ENCODE peak calls at places on chromosomes 6 and 20, in six cellular contexts. M is AG09309, Z is tibial artery, R is uterus, V is HL-60, C is colonic mucosa. W is an unnamed sample.

GRCh38 chr6:154974485-154975149 is 20.5 kb upstream of the TIAM2 start:
- DNase-seq in M (no peak), Z (no peak), R (no peak), V (no peak), C (no peak), W (no peak)

GRCh38 chr20:59141818-59142581 is 21.6 kb upstream of the ZNF831 start:
- DNase-seq in M (no peak), Z (no peak), R (no peak), V (no peak), C (no peak), W (no peak)

GRCh38 chr20:19462491-19462890 is 250.0 kb downstream of the SLC24A3 start:
- DNase-seq in M (no peak), Z (no peak), R (no peak), V (no peak), C (no peak), W (no peak)

GRCh38 chr6:35025241-35026188 is 115.6 kb downstream of the TCP11 start:
- DNase-seq in M (no peak), Z (no peak), R (no peak), V (no peak), C (no peak), W (no peak)

GRCh38 chr20:48897298-48898044 is 24.0 kb upstream of the ARFGEF2 start:
- DNase-seq in M (peak), Z (no peak), R (no peak), V (no peak), C (no peak), W (no peak)

GRCh38 chr20:31579245-31579644 is 25.8 kb upstream of the ID1 start:
- DNase-seq in M (no peak), Z (no peak), R (no peak), V (no peak), C (no peak), W (no peak)

GRCh38 chr6:170049641-170050491 is 241.0 kb downstream of the DLL1 start:
- DNase-seq in M (peak), Z (peak), R (peak), V (peak), C (peak), W (no peak)

GRCh38 chr6:143205170-143205879 is 144.6 kb downstream of the AIG1 start:
- DNase-seq in M (no peak), Z (no peak), R (no peak), V (no peak), C (no peak), W (no peak)

GRCh38 chr20:26208296-26209091 is 511.8 kb upstream of the ZNF337 start:
- DNase-seq in M (no peak), Z (no peak), R (no peak), V (no peak), C (no peak), W (no peak)

GRCh38 chr6:98469146-98469545 is 365.2 kb upstream of the POU3F2 start:
- DNase-seq in M (no peak), Z (no peak), R (no peak), V (no peak), C (no peak), W (no peak)

GRCh38 chr6:5287205-5287965 is 26.1 kb downstream of the FARS2 start:
- DNase-seq in M (peak), Z (no peak), R (no peak), V (no peak), C (no peak), W (no peak)

GRCh38 chr20:38132156-38132909 is 32.7 kb downstream of the TGM2 start:
- DNase-seq in M (no peak), Z (no peak), R (no peak), V (no peak), C (no peak), W (no peak)

GRCh38 chr20:59377046-59377445 is 76.6 kb downstream of the EDN3 start:
- DNase-seq in M (no peak), Z (no peak), R (no peak), V (no peak), C (no peak), W (no peak)

GRCh38 chr6:136955123-136955522 is 33.0 kb downstream of the SLC35D3 start:
- DNase-seq in M (no peak), Z (no peak), R (no peak), V (no peak), C (no peak), W (no peak)

GRCh38 chr6:37173573-37174195 is 3.7 kb downstream of the PIM1 start:
- DNase-seq in M (no peak), Z (no peak), R (peak), V (no peak), C (no peak), W (no peak)

GRCh38 chr6:19812512-19813119 is 24.6 kb upstream of the ID4 start:
- DNase-seq in M (peak), Z (no peak), R (no peak), V (no peak), C (no peak), W (peak)

GRCh38 chr20:46694484-46694883 is 5.2 kb upstream of the TP53RK start:
- DNase-seq in M (no peak), Z (no peak), R (no peak), V (no peak), C (no peak), W (no peak)

GRCh38 chr20:19851863-19852262 is 93.8 kb downstream of the RIN2 start:
- DNase-seq in M (no peak), Z (no peak), R (no peak), V (no peak), C (peak), W (no peak)

GRCh38 chr6:118893095-118893881 is 664 bp upstream of the ASF1A start:
- DNase-seq in M (no peak), Z (peak), R (peak), V (peak), C (peak), W (no peak)

GRCh38 chr6:166540631-166541331 is 45.7 kb downstream of the RAMACL start:
- DNase-seq in M (no peak), Z (no peak), R (no peak), V (no peak), C (no peak), W (no peak)

GRCh38 chr6:167779993-167780655 is 46.6 kb upstream of the AFDN start:
- DNase-seq in M (no peak), Z (no peak), R (no peak), V (no peak), C (no peak), W (no peak)

GRCh38 chr20:63151554-63152321 is 64.2 kb downstream of the YTHDF1 start:
- DNase-seq in M (no peak), Z (no peak), R (no peak), V (no peak), C (no peak), W (no peak)

GRCh38 chr20:50562262-50562701 is 52.1 kb downstream of the PTPN1 start:
- DNase-seq in M (no peak), Z (no peak), R (no peak), V (no peak), C (no peak), W (no peak)

GRCh38 chr20:5670137-5670536 is 80.1 kb upstream of the SHLD1 start:
- DNase-seq in M (no peak), Z (no peak), R (no peak), V (no peak), C (no peak), W (no peak)

GRCh38 chr6:158910484-158911075 is 89.4 kb downstream of the RSPH3 start:
- DNase-seq in M (no peak), Z (no peak), R (no peak), V (no peak), C (no peak), W (peak)

GRCh38 chr20:53646550-53646949 is 52.9 kb upstream of the ZNF217 start:
- DNase-seq in M (no peak), Z (no peak), R (no peak), V (no peak), C (no peak), W (no peak)

GRCh38 chr20:5222919-5223634 is 93.7 kb downstream of the PROKR2 start:
- DNase-seq in M (peak), Z (no peak), R (no peak), V (peak), C (peak), W (peak)

GRCh38 chr20:57280221-57280620 is 13.8 kb upstream of the BMP7 start:
- DNase-seq in M (no peak), Z (no peak), R (no peak), V (no peak), C (no peak), W (no peak)

GRCh38 chr6:79711167-79711566 is 80.0 kb downstream of the SH3BGRL2 start:
- DNase-seq in M (no peak), Z (no peak), R (no peak), V (no peak), C (no peak), W (no peak)

GRCh38 chr6:165729307-165729936 is 66.4 kb upstream of the PDE10A start:
- DNase-seq in M (no peak), Z (no peak), R (peak), V (peak), C (peak), W (no peak)

GRCh38 chr6:122845464-122845863 is 56.4 kb downstream of the SMPDL3A start:
- DNase-seq in M (no peak), Z (no peak), R (no peak), V (no peak), C (no peak), W (no peak)

GRCh38 chr6:122838060-122838780 is 49.2 kb downstream of the SMPDL3A start:
- DNase-seq in M (no peak), Z (no peak), R (no peak), V (no peak), C (no peak), W (no peak)

GRCh38 chr6:122839906-122840305 is 50.8 kb downstream of the SMPDL3A start:
- DNase-seq in M (no peak), Z (no peak), R (no peak), V (no peak), C (no peak), W (no peak)

DNA sequence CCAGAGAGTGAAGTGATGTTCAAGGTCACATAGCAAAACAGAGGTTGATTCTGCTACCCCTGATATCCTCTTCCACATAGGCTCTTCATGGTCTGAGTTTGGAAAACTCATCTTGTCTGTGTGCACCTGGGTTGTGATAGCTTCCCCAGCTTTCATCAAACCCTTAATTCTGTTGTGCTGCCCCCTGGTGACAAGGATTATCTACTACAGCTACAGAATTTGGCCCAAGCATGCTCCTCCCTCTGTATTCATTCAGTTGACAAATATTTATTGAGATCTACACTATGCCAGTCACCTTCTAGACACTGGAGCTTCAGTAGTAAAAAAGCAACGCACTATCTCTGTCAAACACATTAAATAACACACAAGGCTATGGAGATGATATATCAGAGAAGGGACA is 50.4 kb downstream of the SMPDL3A start:
- DNase-seq in M (peak), Z (peak), R (peak), V (peak), C (peak), W (peak)
- TF ChIP-seq CTCF in M (peak), Z (peak), R (peak), V (peak), C (peak), W (peak)

GRCh38 chr6:25138697-25139051 is 140.5 kb upstream of the CARMIL1 start:
- DNase-seq in M (no peak), Z (no peak), R (no peak), V (no peak), C (no peak), W (no peak)

GRCh38 chr6:25137497-25137896 is 141.7 kb upstream of the CARMIL1 start:
- DNase-seq in M (no peak), Z (no peak), R (no peak), V (peak), C (no peak), W (no peak)

GRCh38 chr6:25142506-25142905 is 136.7 kb upstream of the CARMIL1 start:
- DNase-seq in M (no peak), Z (no peak), R (no peak), V (no peak), C (no peak), W (no peak)

GRCh38 chr6:25136879-25137278 is 142.3 kb upstream of the CARMIL1 start:
- DNase-seq in M (no peak), Z (peak), R (peak), V (no peak), C (no peak), W (no peak)

DNA sequence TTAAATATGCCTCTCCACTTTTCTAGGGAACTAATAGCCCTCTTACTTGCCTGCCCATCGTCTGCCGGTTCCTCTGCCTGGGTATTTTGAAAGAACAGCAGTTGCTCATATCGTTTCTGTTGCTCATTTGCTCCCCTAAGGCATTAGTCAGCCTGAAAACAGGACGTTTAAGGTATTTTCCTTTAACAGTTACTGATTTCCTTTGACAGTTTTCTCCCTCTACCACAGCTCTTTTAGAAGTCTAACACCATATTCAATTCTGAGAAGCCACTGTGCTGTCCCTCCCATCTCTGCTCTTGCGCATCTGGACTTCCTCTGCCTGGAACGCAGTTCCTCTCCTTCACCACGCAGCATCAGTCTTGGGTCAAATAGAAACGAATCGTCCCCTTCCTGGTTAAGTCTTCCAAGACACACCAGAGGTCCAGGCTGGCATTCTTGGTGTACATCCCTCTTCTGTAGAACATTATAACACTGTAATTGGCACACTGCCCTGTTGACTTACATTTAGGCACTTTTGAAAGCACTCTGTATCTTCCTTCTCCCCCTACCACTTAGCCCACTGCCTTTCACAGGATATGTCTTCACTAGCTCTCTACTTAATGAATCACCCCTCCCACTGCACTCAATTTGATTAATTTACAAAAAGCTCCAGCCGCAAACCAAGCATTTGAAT is 141.0 kb upstream of the CARMIL1 start:
- DNase-seq in M (no peak), Z (peak), R (peak), V (peak), C (peak), W (no peak)
- H3K4me3 ChIP-seq in M (peak), Z (peak), R (peak), V (peak), C (peak), W (peak)

DNA sequence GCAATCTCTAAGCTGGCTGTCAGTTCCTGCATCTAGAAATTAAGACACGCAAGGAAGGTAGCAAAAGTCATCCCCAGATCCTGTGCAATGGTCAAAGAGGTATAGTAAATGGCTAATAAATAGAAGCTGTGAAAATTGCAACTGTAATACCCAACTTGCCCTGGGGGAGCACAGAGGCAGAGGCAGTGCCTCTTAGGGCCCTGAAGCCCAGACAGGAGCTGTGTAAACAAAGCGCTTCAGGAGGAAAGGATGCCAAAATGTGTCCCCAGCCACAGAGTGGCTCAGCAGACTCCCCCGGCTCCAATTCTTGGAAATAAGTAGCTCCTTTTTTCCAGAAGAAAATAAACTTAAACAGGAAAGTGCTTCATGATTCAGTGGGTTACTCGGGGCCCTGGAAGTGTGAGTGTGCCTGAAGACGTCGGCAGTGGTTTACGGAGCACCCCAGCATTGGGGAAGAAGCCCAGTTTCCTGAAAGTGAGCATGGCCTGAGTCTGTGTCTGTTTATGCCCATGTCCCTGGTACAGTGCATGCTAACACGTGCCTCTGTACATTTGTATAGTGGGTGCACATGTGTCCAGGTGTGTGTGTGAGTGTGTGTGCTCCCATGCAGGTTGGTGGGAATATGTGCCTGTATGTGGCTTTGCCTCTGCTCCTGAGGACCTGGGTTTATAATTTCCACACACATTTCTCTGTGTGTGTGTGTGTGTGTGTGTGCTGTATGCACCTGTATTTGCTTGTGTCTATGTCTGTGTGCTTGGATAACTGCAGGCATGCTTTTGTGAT is 246.7 kb downstream of the MAFB start:
- DNase-seq in M (no peak), Z (no peak), R (no peak), V (no peak), C (no peak), W (no peak)
- TF ChIP-seq CTCF in M (no peak), Z (peak), R (no peak), V (no peak), C (no peak), W (peak)

DNA sequence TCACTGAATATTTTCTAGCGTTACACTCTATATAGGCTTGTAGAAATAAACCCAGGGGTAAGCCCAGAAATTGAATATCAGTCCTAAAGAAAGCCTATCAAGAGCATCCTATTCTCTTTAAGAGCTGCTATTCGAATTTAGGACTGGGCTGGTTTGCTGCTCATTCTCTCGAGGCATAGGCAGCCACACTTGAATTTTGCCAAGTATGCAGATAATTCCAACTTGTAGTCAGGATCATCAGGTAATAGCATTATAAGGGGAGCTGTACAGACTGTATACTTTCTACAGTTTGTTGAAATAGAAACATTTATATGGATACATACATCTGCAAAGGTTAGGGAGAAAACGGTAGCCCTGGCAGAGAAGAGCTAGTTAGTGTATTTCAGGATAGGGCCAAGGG is 2.1 kb upstream of the ZBTB2 start:
- DNase-seq in M (no peak), Z (no peak), R (no peak), V (no peak), C (no peak), W (no peak)
- H3K4me3 ChIP-seq in M (no peak), Z (peak), R (no peak), V (no peak), C (no peak), W (no peak)

DNA sequence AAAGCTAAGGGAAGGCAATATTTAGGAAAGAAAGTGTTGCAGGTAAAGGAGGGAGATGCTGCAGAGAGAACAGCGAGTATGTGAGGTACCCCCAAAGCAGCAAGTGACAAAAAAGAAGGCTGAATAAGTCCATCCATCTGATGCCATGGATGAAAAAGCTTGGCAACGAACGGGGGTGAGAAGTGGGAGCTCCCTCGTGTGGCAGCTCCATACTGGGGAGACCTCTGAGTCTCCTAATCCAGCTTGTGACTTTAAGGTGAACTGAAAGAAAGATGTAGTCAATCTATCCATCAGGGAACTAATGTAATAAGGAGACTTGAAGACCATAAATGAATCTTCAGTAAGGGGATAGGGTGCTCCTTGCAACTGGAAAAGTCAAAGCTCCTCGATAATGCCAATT is 156.6 kb downstream of the OTOR start:
- DNase-seq in M (no peak), Z (no peak), R (no peak), V (no peak), C (no peak), W (no peak)
- TF ChIP-seq CTCF in M (no peak), Z (no peak), R (no peak), V (no peak), C (no peak), W (peak)

DNA sequence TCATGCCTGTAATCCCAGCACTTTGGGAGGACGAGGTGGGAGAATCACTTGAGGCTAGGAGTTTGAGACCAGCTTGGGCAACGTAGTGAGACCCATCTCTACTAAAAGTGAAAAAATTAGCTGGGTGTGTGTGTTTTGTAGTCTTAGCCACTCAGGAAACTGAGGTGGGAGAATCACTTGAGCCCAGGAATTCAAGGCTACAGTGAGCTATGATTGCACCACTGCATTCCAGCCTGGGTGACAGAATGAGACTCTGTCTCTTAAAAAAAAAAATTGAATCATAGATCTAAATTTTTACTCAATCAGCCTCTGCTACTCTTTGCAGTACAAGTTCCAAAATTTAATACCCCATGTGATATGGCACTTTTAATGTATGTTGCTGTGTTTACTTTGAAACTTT is 121.6 kb downstream of the ARMC2 start:
- DNase-seq in M (no peak), Z (no peak), R (no peak), V (no peak), C (no peak), W (no peak)
- H3K4me3 ChIP-seq in M (no peak), Z (no peak), R (no peak), V (no peak), C (no peak), W (no peak)

DNA sequence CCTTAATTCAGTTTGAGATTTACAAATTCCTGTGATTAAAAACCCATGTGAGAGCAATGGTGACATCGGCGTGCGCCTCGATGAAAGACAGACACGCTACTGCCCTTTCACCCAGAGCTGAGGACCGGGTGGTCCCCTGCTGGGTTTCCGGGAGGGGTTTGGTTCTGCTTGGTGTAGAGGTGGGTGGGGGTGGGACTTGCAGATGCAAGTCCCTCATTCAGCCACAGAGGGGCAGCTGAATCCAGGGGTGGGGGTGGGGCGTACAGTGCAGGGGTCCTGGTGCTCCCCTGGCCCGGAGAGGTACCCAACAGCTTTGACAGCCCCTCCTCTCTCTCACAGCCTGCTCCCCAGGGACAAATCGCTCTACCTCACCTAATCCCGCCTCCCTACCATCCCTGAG is 118.7 kb downstream of the JPH2 start:
- DNase-seq in M (no peak), Z (no peak), R (no peak), V (peak), C (no peak), W (no peak)
- TF ChIP-seq CTCF in M (no peak), Z (no peak), R (no peak), V (no peak), C (no peak), W (no peak)

W was measured in LNCaP clone FGC.